ENCODE peak calls at places on chromosomes 11 and 22, in seven cellular contexts. H is endothelial cell of umbilical vein, D is body of pancreas, V is fibroblast of lung, Q is HAP-1, S is lung, C is PC-9. G is an unnamed sample.

GRCh38 chr11:70545626-70545945 is 147.3 kb downstream of the CTTN start:
- DNase-seq in H (no peak), D (no peak), V (peak; percentile 37), Q (no peak), S (no peak), C (no peak), G (peak; percentile 64)

GRCh38 chr11:115613986-115614625 is 109.9 kb upstream of the CADM1 start:
- DNase-seq in H (no peak), D (no peak), V (peak; percentile 87), Q (no peak), S (no peak), C (no peak), G (no peak)

GRCh38 chr11:10233581-10233980 is 60.4 kb downstream of the SBF2 start:
- DNase-seq in H (peak; percentile 44), D (no peak), V (peak; percentile 92), Q (no peak), S (no peak), C (no peak), G (no peak)

GRCh38 chr22:44348963-44349950 is 36.5 kb upstream of the SHISAL1 start:
- DNase-seq in H (no peak), D (no peak), V (no peak), Q (no peak), S (no peak), C (peak; percentile 18), G (peak; percentile 15)

GRCh38 chr11:113778111-113778910 is 1.3 kb upstream of the CLDN25 start:
- DNase-seq in H (peak; percentile 65), D (peak; percentile 78), V (peak; percentile 56), Q (no peak), S (no peak), C (peak; percentile 18), G (peak; percentile 22)

GRCh38 chr22:39290724-39291161 is 28.7 kb downstream of the RPL3 start:
- DNase-seq in H (peak; percentile 64), D (peak; percentile 97), V (peak; percentile 64), Q (no peak), S (no peak), C (peak; percentile 95), G (peak; percentile 81)

GRCh38 chr11:65780770-65781151 is at the start of gene AP5B1:
- DNase-seq in H (peak; percentile 41), D (peak; percentile 74), V (peak; percentile 47), Q (peak; percentile 52), S (peak; percentile 57), C (peak; percentile 83), G (no peak)

GRCh38 chr11:118689852-118690552 is 10.6 kb upstream of the TREH start:
- DNase-seq in H (peak; percentile 90), D (peak; percentile 91), V (peak; percentile 84), Q (peak; percentile 77), S (peak; percentile 96), C (peak; percentile 92), G (peak; percentile 91)

GRCh38 chr11:3154001-3154599 is 11.0 kb downstream of the OSBPL5 start:
- DNase-seq in H (no peak), D (no peak), V (peak; percentile 34), Q (no peak), S (no peak), C (no peak), G (no peak)

GRCh38 chr11:62709262-62710000 is 2.0 kb downstream of the GNG3 start:
- DNase-seq in H (peak; percentile 98), D (peak; percentile 99), V (peak; percentile 97), Q (no peak), S (peak; percentile 98), C (peak; percentile 95), G (peak; percentile 90)

GRCh38 chr11:69643646-69644045 is 2.7 kb downstream of the CCND1 start:
- DNase-seq in H (no peak), D (no peak), V (no peak), Q (no peak), S (no peak), C (no peak), G (no peak)

GRCh38 chr11:72951815-72952340 is 137.7 kb downstream of the ATG16L2 start:
- DNase-seq in H (no peak), D (no peak), V (no peak), Q (no peak), S (no peak), C (no peak), G (no peak)

GRCh38 chr11:65132988-65133700 is 1.2 kb downstream of the SYVN1 start:
- DNase-seq in H (peak; percentile 19), D (peak; percentile 91), V (no peak), Q (no peak), S (peak; percentile 79), C (peak; percentile 82), G (no peak)

GRCh38 chr22:42889290-42889689 is 32.2 kb upstream of the ARFGAP3 start:
- DNase-seq in H (no peak), D (no peak), V (no peak), Q (no peak), S (no peak), C (no peak), G (no peak)

GRCh38 chr22:42885446-42885845 is 28.4 kb upstream of the ARFGAP3 start:
- DNase-seq in H (no peak), D (peak; percentile 79), V (no peak), Q (no peak), S (no peak), C (no peak), G (no peak)

GRCh38 chr22:42887114-42887513 is 30.0 kb upstream of the ARFGAP3 start:
- DNase-seq in H (no peak), D (peak; percentile 56), V (no peak), Q (no peak), S (no peak), C (no peak), G (no peak)

GRCh38 chr22:42884616-42885375 is 27.7 kb upstream of the ARFGAP3 start:
- DNase-seq in H (no peak), D (peak; percentile 62), V (no peak), Q (no peak), S (no peak), C (no peak), G (no peak)

GRCh38 chr22:42887523-42888507 is 30.7 kb upstream of the ARFGAP3 start:
- DNase-seq in H (no peak), D (peak; percentile 89), V (no peak), Q (no peak), S (peak; percentile 50), C (no peak), G (no peak)
- H3K36me3 ChIP-seq in H (peaks cover 25% of the 10 kb centered on the region), D (no peaks in the 10 kb centered on the region), V (peaks cover 18% of the 10 kb centered on the region), Q (peaks cover 30% of the 10 kb centered on the region), S (peaks cover 6% of the 10 kb centered on the region), C (peaks cover 10% of the 10 kb centered on the region), G (peaks cover 41% of the 10 kb centered on the region)

GRCh38 chr11:17658211-17658610 is 61.2 kb upstream of the MYOD1 start:
- DNase-seq in H (no peak), D (no peak), V (no peak), Q (no peak), S (no peak), C (no peak), G (no peak)

GRCh38 chr11:17651681-17652080 is 67.7 kb upstream of the MYOD1 start:
- DNase-seq in H (no peak), D (no peak), V (no peak), Q (no peak), S (no peak), C (no peak), G (peak; percentile 98)

GRCh38 chr11:17652556-17652955 is 66.8 kb upstream of the MYOD1 start:
- DNase-seq in H (no peak), D (no peak), V (no peak), Q (no peak), S (no peak), C (no peak), G (peak; percentile 81)

GRCh38 chr11:17653606-17654005 is 65.8 kb upstream of the MYOD1 start:
- DNase-seq in H (no peak), D (no peak), V (no peak), Q (no peak), S (no peak), C (no peak), G (peak; percentile 100)

DNA sequence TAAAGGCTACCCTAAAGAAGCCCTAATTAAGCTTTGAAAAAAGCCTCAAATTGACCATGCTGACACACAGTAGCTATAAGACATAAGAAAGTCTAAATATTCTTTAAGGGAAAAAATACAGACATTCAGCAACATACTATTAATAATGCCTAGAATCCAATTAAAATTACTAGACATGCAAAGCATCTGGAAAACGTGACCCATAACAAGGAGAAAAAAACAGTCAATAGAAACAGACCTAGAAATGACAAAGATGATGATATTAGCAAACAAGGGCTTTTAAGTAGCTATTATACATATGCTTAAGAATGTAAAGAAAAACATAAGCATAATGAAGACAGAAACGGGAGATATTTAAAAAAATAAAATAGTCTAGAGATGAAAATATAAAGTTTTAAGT is 63.7 kb upstream of the MYOD1 start:
- DNase-seq in H (no peak), D (no peak), V (no peak), Q (no peak), S (no peak), C (no peak), G (no peak)
- H3K36me3 ChIP-seq in H (no peaks in the 10 kb centered on the region), D (no peaks in the 10 kb centered on the region), V (no peaks in the 10 kb centered on the region), Q (no peaks in the 10 kb centered on the region), S (no peaks in the 10 kb centered on the region), C (no peaks in the 10 kb centered on the region), G (peaks cover 4% of the 10 kb centered on the region)

DNA sequence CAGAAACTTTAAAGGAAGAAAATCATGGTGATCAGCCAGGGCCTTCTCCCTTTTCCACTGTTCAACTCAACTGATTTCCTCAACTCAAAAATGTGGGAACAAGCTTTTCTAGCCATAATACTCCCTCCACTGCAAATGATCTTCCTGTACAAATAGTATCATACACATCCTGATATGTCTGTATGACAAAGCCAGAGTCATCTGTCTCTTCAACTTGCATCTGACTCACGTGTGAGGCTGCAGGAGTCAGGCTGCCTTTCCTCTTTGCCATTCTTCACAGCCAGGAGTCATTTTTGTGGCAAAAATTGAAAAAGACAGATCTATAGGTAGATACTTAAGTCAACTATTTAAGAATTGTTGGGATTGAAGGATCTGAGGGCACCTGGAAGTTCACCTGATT is 13.3 kb downstream of the PATZ1 start:
- DNase-seq in H (no peak), D (no peak), V (no peak), Q (no peak), S (no peak), C (no peak), G (no peak)
- H3K36me3 ChIP-seq in H (peaks cover 45% of the 10 kb centered on the region), D (no peaks in the 10 kb centered on the region), V (peaks cover 12% of the 10 kb centered on the region), Q (peaks cover 65% of the 10 kb centered on the region), S (peaks cover 16% of the 10 kb centered on the region), C (peaks cover 37% of the 10 kb centered on the region), G (peaks cover 48% of the 10 kb centered on the region)

DNA sequence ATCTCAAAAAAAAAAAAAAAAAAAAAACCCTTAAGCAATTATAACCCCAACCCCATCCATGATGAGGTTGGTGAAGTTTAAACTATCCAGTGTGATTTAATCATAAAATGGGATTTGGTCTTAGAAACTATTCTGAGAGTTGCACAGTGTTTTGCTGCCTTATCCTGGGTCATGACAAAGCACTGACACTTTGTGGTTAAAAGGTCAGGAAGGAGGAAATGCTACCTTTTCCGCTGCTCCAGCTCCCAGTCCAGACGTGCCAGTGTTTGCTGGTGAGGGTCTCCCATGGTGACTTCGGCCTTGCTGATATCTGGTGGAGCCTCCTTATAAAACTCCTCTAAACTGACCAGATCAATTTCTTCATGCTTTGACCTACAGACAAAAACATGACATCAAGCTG is 14.5 kb downstream of the THOC5 start:
- DNase-seq in H (peak; percentile 32), D (no peak), V (no peak), Q (no peak), S (no peak), C (no peak), G (no peak)
- H3K36me3 ChIP-seq in H (peaks cover 26% of the 10 kb centered on the region), D (peaks cover 3% of the 10 kb centered on the region), V (peaks cover 12% of the 10 kb centered on the region), Q (peaks cover 68% of the 10 kb centered on the region), S (peaks cover 31% of the 10 kb centered on the region), C (peaks cover 20% of the 10 kb centered on the region), G (peaks cover 48% of the 10 kb centered on the region)

GRCh38 chr11:111986589-111986988 is 38.6 kb upstream of the DLAT start:
- DNase-seq in H (no peak), D (no peak), V (no peak), Q (no peak), S (no peak), C (no peak), G (no peak)
- H3K36me3 ChIP-seq in H (peaks cover 26% of the 10 kb centered on the region), D (no peaks in the 10 kb centered on the region), V (no peaks in the 10 kb centered on the region), Q (no peaks in the 10 kb centered on the region), S (peaks cover 8% of the 10 kb centered on the region), C (no peaks in the 10 kb centered on the region), G (no peaks in the 10 kb centered on the region)

GRCh38 chr11:86261328-86261727 is 16.8 kb downstream of the EED start:
- DNase-seq in H (no peak), D (no peak), V (no peak), Q (no peak), S (no peak), C (no peak), G (no peak)
- H3K36me3 ChIP-seq in H (peaks cover 2% of the 10 kb centered on the region), D (no peaks in the 10 kb centered on the region), V (peaks cover 1% of the 10 kb centered on the region), Q (peaks cover 17% of the 10 kb centered on the region), S (peaks cover 17% of the 10 kb centered on the region), C (peaks cover 65% of the 10 kb centered on the region), G (peaks cover 70% of the 10 kb centered on the region)

G was measured in SJCRH30.